ENCODE peak calls at places on chromosomes 7 and 10, in ten cellular contexts. One of them, this sample, is unnamed.

GRCh38 chr10:118394557-118395194 is 52.6 kb upstream of the FAM204A start:
- DNase-seq in body of pancreas: no peak
- DNase-seq in SK-MEL-5: no peak
- DNase-seq in CD4-positive, CD25-positive, alpha-beta regulatory T cell: peak; percentile 12
- DNase-seq in A549: no peak
- DNase-seq in cardiac muscle cell: no peak
- DNase-seq in upper lobe of right lung: no peak
- DNase-seq in ELR: no peak
- DNase-seq in left ventricle myocardium superior: no peak
- DNase-seq in amygdala: no peak
- DNase-seq in this sample: no peak

GRCh38 chr10:70315276-70315675 is 31.5 kb upstream of the NPFFR1 start:
- DNase-seq in A549: no peak
- DNase-seq in CD4-positive, CD25-positive, alpha-beta regulatory T cell: no peak
- DNase-seq in ELR: no peak
- DNase-seq in cardiac muscle cell: no peak
- DNase-seq in upper lobe of right lung: no peak
- DNase-seq in SK-MEL-5: no peak
- DNase-seq in body of pancreas: no peak
- DNase-seq in left ventricle myocardium superior: no peak
- DNase-seq in amygdala: no peak
- DNase-seq in this sample: no peak

GRCh38 chr10:50885097-50885859 is at the start of gene A1CF:
- DNase-seq in CD4-positive, CD25-positive, alpha-beta regulatory T cell: no peak
- DNase-seq in amygdala: no peak
- DNase-seq in A549: no peak
- DNase-seq in upper lobe of right lung: no peak
- DNase-seq in left ventricle myocardium superior: no peak
- DNase-seq in ELR: no peak
- DNase-seq in body of pancreas: no peak
- DNase-seq in cardiac muscle cell: no peak
- DNase-seq in SK-MEL-5: no peak
- DNase-seq in this sample: no peak

GRCh38 chr10:99685232-99686041 is 26.1 kb downstream of the ENTPD7 start:
- DNase-seq in upper lobe of right lung: no peak
- DNase-seq in A549: no peak
- DNase-seq in SK-MEL-5: no peak
- DNase-seq in ELR: no peak
- DNase-seq in cardiac muscle cell: no peak
- DNase-seq in body of pancreas: peak; percentile 23
- DNase-seq in CD4-positive, CD25-positive, alpha-beta regulatory T cell: no peak
- DNase-seq in left ventricle myocardium superior: no peak
- DNase-seq in amygdala: no peak
- DNase-seq in this sample: no peak

GRCh38 chr7:158107806-158108205 is 479.8 kb downstream of the PTPRN2 start:
- DNase-seq in body of pancreas: no peak
- DNase-seq in upper lobe of right lung: no peak
- DNase-seq in amygdala: no peak
- DNase-seq in SK-MEL-5: no peak
- DNase-seq in ELR: no peak
- DNase-seq in CD4-positive, CD25-positive, alpha-beta regulatory T cell: no peak
- DNase-seq in cardiac muscle cell: no peak
- DNase-seq in A549: no peak
- DNase-seq in left ventricle myocardium superior: no peak
- DNase-seq in this sample: no peak

GRCh38 chr7:39622609-39623311 is 612 bp upstream of the RALA start:
- DNase-seq in CD4-positive, CD25-positive, alpha-beta regulatory T cell: peak; percentile 19
- DNase-seq in left ventricle myocardium superior: no peak
- DNase-seq in SK-MEL-5: peak; percentile 75
- DNase-seq in ELR: no peak
- DNase-seq in upper lobe of right lung: no peak
- DNase-seq in cardiac muscle cell: no peak
- DNase-seq in body of pancreas: no peak
- DNase-seq in amygdala: no peak
- DNase-seq in A549: no peak
- DNase-seq in this sample: no peak

GRCh38 chr7:85600425-85600824 is 413.6 kb upstream of the SEMA3D start:
- DNase-seq in upper lobe of right lung: no peak
- DNase-seq in CD4-positive, CD25-positive, alpha-beta regulatory T cell: no peak
- DNase-seq in left ventricle myocardium superior: no peak
- DNase-seq in SK-MEL-5: peak; percentile 67
- DNase-seq in ELR: no peak
- DNase-seq in amygdala: no peak
- DNase-seq in A549: no peak
- DNase-seq in cardiac muscle cell: peak; percentile 10
- DNase-seq in body of pancreas: no peak
- DNase-seq in this sample: no peak

GRCh38 chr10:117552156-117552620 is 9.6 kb downstream of the EMX2 start:
- DNase-seq in upper lobe of right lung: no peak
- DNase-seq in ELR: no peak
- DNase-seq in SK-MEL-5: no peak
- DNase-seq in left ventricle myocardium superior: no peak
- DNase-seq in body of pancreas: no peak
- DNase-seq in A549: no peak
- DNase-seq in amygdala: peak; percentile 40
- DNase-seq in cardiac muscle cell: no peak
- DNase-seq in CD4-positive, CD25-positive, alpha-beta regulatory T cell: no peak
- DNase-seq in this sample: no peak

GRCh38 chr7:157219154-157219553 is 80.4 kb downstream of the UBE3C start:
- DNase-seq in CD4-positive, CD25-positive, alpha-beta regulatory T cell: peak; percentile 44
- DNase-seq in ELR: no peak
- DNase-seq in SK-MEL-5: no peak
- DNase-seq in left ventricle myocardium superior: no peak
- DNase-seq in cardiac muscle cell: no peak
- DNase-seq in body of pancreas: peak; percentile 7
- DNase-seq in amygdala: no peak
- DNase-seq in A549: no peak
- DNase-seq in upper lobe of right lung: no peak
- DNase-seq in this sample: no peak

GRCh38 chr7:141145630-141145982 is 71.7 kb downstream of the TMEM178B start:
- DNase-seq in upper lobe of right lung: no peak
- DNase-seq in ELR: peak; percentile 1
- DNase-seq in CD4-positive, CD25-positive, alpha-beta regulatory T cell: no peak
- DNase-seq in A549: no peak
- DNase-seq in body of pancreas: no peak
- DNase-seq in amygdala: no peak
- DNase-seq in left ventricle myocardium superior: no peak
- DNase-seq in cardiac muscle cell: no peak
- DNase-seq in SK-MEL-5: no peak
- DNase-seq in this sample: no peak

GRCh38 chr7:35991511-35992232 is 161.4 kb upstream of the EEPD1 start:
- DNase-seq in A549: no peak
- DNase-seq in ELR: no peak
- DNase-seq in cardiac muscle cell: no peak
- DNase-seq in SK-MEL-5: no peak
- DNase-seq in upper lobe of right lung: no peak
- DNase-seq in body of pancreas: no peak
- DNase-seq in CD4-positive, CD25-positive, alpha-beta regulatory T cell: no peak
- DNase-seq in left ventricle myocardium superior: no peak
- DNase-seq in amygdala: no peak
- DNase-seq in this sample: no peak

GRCh38 chr10:4061441-4061951 is 276.5 kb upstream of the KLF6 start:
- DNase-seq in body of pancreas: no peak
- DNase-seq in cardiac muscle cell: peak; percentile 59
- DNase-seq in upper lobe of right lung: no peak
- DNase-seq in CD4-positive, CD25-positive, alpha-beta regulatory T cell: no peak
- DNase-seq in left ventricle myocardium superior: peak; percentile 61
- DNase-seq in ELR: no peak
- DNase-seq in A549: no peak
- DNase-seq in amygdala: no peak
- DNase-seq in SK-MEL-5: no peak
- DNase-seq in this sample: no peak

GRCh38 chr10:58511765-58512469 is 755 bp upstream of the BICC1 start:
- DNase-seq in CD4-positive, CD25-positive, alpha-beta regulatory T cell: no peak
- DNase-seq in SK-MEL-5: no peak
- DNase-seq in A549: peak; percentile 17
- DNase-seq in body of pancreas: peak; percentile 25
- DNase-seq in amygdala: peak; percentile 22
- DNase-seq in cardiac muscle cell: peak; percentile 44
- DNase-seq in upper lobe of right lung: no peak
- DNase-seq in left ventricle myocardium superior: peak; percentile 61
- DNase-seq in ELR: peak; percentile 31
- DNase-seq in this sample: peak; percentile 5

GRCh38 chr10:131644287-131644686 is 256.5 kb upstream of the PPP2R2D start:
- DNase-seq in cardiac muscle cell: no peak
- DNase-seq in body of pancreas: no peak
- DNase-seq in A549: no peak
- DNase-seq in upper lobe of right lung: peak; percentile 62
- DNase-seq in CD4-positive, CD25-positive, alpha-beta regulatory T cell: no peak
- DNase-seq in amygdala: no peak
- DNase-seq in SK-MEL-5: no peak
- DNase-seq in ELR: no peak
- DNase-seq in left ventricle myocardium superior: no peak
- DNase-seq in this sample: no peak

GRCh38 chr7:115558186-115558585 is 472.4 kb downstream of the TFEC start:
- DNase-seq in cardiac muscle cell: peak; percentile 69
- DNase-seq in body of pancreas: no peak
- DNase-seq in upper lobe of right lung: no peak
- DNase-seq in ELR: peak; percentile 44
- DNase-seq in amygdala: no peak
- DNase-seq in A549: no peak
- DNase-seq in SK-MEL-5: no peak
- DNase-seq in left ventricle myocardium superior: no peak
- DNase-seq in CD4-positive, CD25-positive, alpha-beta regulatory T cell: no peak
- DNase-seq in this sample: peak; percentile 3